ENCODE peak calls at places on chromosomes 12 and 14, in five cellular contexts. I is uterus, P is mammary epithelial cell, C is NT2/D1, S is tibial artery. M is an unnamed sample. For H3K4me1, the result is how much of the 10 kb centered on the place peaks cover.

GRCh38 chr14:77053046-77053841 is 24.7 kb upstream of the IRF2BPL start:
- DNase-seq in I (peak), P (no peak), C (no peak), S (peak), M (peak)

GRCh38 chr14:24058260-24058950 is 6.6 kb downstream of the CARMIL3 start:
- DNase-seq in P (peak), C (no peak), S (peak), I (peak), M (peak)

GRCh38 chr12:107379852-107380567 is 286.7 kb upstream of the CRY1 start:
- DNase-seq in P (peak), I (no peak), C (no peak), S (no peak), M (peak)

GRCh38 chr12:132625731-132626430 is 7.3 kb downstream of the P2RX2 start:
- DNase-seq in I (no peak), C (no peak), P (no peak), S (no peak), M (no peak)

GRCh38 chr12:121610239-121611149 is 15.8 kb upstream of the ORAI1 start:
- DNase-seq in I (peak), C (no peak), P (no peak), S (no peak), M (peak)

GRCh38 chr12:69231479-69231878 is 7.9 kb upstream of the CPSF6 start:
- DNase-seq in I (no peak), C (no peak), P (no peak), S (no peak), M (no peak)

GRCh38 chr12:84756961-84757360 is 155.6 kb downstream of the SLC6A15 start:
- DNase-seq in I (no peak), C (no peak), S (no peak), P (peak), M (peak)

GRCh38 chr12:89949457-89950195 is 241.0 kb upstream of the ATP2B1 start:
- DNase-seq in I (no peak), S (no peak), C (no peak), P (peak), M (peak)

GRCh38 chr12:76032043-76032981 is 736 bp upstream of the PHLDA1 start:
- DNase-seq in I (no peak), P (peak), C (no peak), S (peak), M (peak)

GRCh38 chr12:79444089-79444488 is 246.7 kb downstream of the PAWR start:
- DNase-seq in P (peak), C (no peak), S (no peak), I (no peak), M (peak)

GRCh38 chr12:110928700-110929099 is 8.3 kb upstream of the MYL2 start:
- DNase-seq in S (peak), P (no peak), C (no peak), I (no peak), M (no peak)

DNA sequence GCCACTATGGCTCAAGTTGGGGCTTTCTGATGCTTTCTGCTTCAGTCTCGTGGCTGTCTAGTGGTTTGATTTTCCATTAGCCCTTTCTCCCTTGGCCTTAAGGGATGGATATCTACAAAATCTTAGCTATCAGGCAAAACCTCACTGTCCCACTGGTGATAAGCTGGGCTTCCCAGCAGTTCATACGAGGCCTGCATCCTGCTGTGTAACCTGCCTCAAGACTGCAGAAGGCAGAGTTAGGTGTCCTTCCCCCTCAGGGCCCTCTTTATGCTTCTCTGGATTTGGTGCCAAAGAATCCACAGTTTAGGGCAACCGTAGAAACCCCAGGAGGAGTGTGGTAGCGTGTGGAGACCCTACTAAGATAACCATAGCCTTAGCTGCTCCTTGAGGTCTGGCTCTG is 38.9 kb downstream of the ETV6 start:
- DNase-seq in C (no peak), S (no peak), P (no peak), I (no peak), M (no peak)
- H3K4me1 ChIP-seq in C (under half), S (under half), P (under half), I (under half), M (under half)

GRCh38 chr14:38065101-38065762 is 142.5 kb upstream of the SSTR1 start:
- DNase-seq in I (no peak), S (no peak), P (no peak), C (no peak), M (no peak)
- H3K4me1 ChIP-seq in I (under half), S (under half), P (under half), C (under half), M (under half)

DNA sequence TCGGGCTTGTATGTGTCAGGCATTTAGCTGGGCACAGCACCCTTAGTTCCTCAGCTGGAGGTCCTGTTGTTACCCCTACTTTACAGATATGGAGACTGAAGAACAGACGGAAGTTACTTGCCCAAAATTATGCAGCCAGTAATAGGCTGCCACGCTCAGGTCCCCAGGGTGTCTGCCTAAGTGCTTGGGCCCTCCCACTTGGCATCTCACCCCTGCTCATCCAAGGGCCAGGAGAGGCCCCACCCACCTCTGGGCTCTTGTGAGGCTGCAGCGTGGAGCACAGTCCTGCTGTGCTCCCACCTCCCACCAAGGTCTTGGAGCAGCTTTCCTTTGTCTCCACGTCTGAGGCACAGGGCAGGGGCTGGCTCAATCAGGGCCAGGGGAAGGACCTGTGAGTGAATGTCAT is 64.6 kb downstream of the BEGAIN start:
- DNase-seq in S (no peak), C (no peak), I (peak), P (no peak), M (peak)
- H3K4me1 ChIP-seq in S (under half), C (under half), I (under half), P (under half), M (under half)

GRCh38 chr14:61505815-61506809 is 184.7 kb downstream of the PRKCH start:
- DNase-seq in I (no peak), P (no peak), S (no peak), C (no peak), M (no peak)

GRCh38 chr14:61501714-61502458 is 180.5 kb downstream of the PRKCH start:
- DNase-seq in P (no peak), C (no peak), S (no peak), I (no peak), M (no peak)

GRCh38 chr14:61503167-61503801 is 181.9 kb downstream of the PRKCH start:
- DNase-seq in I (no peak), C (no peak), S (no peak), P (peak), M (no peak)

GRCh38 chr14:61502459-61503093 is 181.2 kb downstream of the PRKCH start:
- DNase-seq in P (peak), C (no peak), S (no peak), I (no peak), M (no peak)

GRCh38 chr14:61504841-61505340 is 183.5 kb downstream of the PRKCH start:
- DNase-seq in P (no peak), S (no peak), C (no peak), I (no peak), M (no peak)
- H3K4me1 ChIP-seq in P (under half), S (under half), C (under half), I (under half), M (under half)

GRCh38 chr12:64655141-64655540 is 44.8 kb downstream of the RASSF3 start:
- DNase-seq in S (no peak), C (no peak), I (no peak), P (no peak), M (no peak)

GRCh38 chr12:64656429-64656828 is 46.1 kb downstream of the RASSF3 start:
- DNase-seq in C (no peak), S (no peak), I (no peak), P (no peak), M (no peak)

GRCh38 chr12:64660237-64661018 is 50.1 kb downstream of the RASSF3 start:
- DNase-seq in P (no peak), I (no peak), S (no peak), C (no peak), M (no peak)

GRCh38 chr12:64663019-64663418 is 52.7 kb downstream of the RASSF3 start:
- DNase-seq in C (no peak), S (no peak), P (peak), I (no peak), M (no peak)

DNA sequence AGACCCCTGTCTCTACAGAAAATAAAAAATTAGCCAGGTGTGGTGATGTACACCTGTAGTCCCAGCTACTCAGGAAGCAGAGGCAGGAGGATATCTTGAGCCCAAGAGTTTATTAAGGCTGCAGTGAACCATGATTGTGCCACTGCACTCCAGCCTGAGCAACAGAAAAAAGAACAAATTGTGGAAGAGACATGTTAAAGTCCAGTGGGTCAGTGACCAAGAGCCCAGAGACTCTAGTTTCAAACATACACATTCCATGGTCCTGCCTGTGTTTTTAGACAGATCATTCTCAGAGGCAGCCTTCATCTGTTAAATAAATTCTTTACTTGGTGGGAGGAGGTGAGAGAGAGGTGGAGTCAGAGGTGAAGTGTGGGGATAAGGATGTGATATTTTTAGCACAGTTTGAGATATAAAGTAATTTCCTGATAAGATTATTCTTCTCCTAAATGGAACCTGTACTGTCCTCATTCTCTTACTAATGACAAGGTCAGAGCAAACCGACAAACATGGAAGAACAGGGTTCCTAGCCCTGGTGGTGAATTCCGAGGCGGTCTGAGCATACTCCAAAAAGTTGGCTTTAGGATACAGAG is 48.7 kb downstream of the RASSF3 start:
- DNase-seq in S (no peak), C (no peak), I (no peak), P (no peak), M (no peak)
- H3K4me1 ChIP-seq in S (under half), C (under half), I (under half), P (under half), M (under half)

GRCh38 chr14:68405959-68406358 is 386.9 kb downstream of the ZFP36L1 start:
- DNase-seq in S (no peak), P (peak), I (no peak), C (no peak), M (peak)
- H3K4me1 ChIP-seq in S (under half), P (half or more), I (under half), C (under half), M (half or more)

GRCh38 chr14:61476737-61477410 is 155.5 kb downstream of the PRKCH start:
- DNase-seq in C (no peak), S (peak), P (peak), I (peak), M (peak)

GRCh38 chr14:61475316-61475715 is 153.9 kb downstream of the PRKCH start:
- DNase-seq in S (no peak), P (peak), C (peak), I (no peak), M (peak)

GRCh38 chr14:61477845-61478438 is 156.6 kb downstream of the PRKCH start:
- DNase-seq in I (no peak), P (peak), S (peak), C (no peak), M (peak)

GRCh38 chr14:61474671-61475070 is 153.3 kb downstream of the PRKCH start:
- DNase-seq in C (no peak), I (no peak), P (no peak), S (no peak), M (no peak)

DNA sequence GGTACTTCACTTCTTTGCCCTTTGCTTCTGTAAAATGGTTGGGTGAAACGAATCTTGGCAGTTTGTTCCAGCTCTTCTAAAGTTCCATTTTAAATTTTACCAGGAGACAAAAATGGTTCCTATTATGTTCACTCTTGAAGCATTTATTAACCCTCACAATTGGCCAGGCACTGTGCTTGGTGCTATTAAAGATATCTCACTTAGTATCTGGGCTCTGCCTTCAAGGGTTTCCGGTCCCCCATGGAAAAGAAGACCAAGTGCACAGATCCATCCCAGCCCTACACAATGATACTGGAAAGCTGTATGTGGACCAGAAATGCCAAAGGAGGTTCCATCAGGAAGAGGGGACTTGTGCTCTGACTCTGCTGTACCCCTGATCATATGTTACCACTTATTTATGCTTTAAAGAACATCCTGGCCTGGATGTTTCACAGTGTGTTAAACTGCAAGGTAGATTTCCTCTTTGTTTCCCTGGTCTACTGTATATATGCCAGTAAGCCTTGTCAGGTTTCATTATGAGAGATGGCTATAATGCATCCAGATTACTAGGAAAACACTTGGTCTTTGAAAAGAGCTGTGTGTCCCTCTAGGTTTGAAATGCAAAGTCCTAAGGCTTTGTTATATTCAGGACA is 154.8 kb downstream of the PRKCH start:
- DNase-seq in S (no peak), P (no peak), I (no peak), C (no peak), M (peak)
- H3K4me1 ChIP-seq in S (under half), P (half or more), I (under half), C (under half), M (half or more)

DNA sequence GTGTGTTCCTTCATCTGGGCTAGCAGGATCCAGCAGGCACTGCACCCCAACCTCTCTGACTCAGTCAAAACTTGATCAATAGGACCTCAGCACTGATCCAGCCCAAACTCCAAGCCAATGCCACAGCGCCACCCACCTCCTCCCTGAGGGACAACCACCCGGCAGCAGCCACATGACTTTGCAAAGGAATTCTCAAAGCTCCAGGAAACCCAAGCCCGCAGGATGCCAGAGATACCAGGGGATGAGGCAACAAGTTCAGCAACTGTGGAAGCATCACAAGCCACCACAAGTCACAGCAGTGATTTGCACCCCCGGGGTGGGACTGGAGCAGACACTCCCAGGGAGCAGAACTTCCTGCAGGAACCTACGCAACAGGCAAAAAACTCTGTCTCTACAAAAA is 37.3 kb downstream of the ACTN1 start:
- DNase-seq in I (no peak), C (no peak), P (peak), S (peak), M (peak)
- H3K4me1 ChIP-seq in I (under half), C (under half), P (half or more), S (under half), M (half or more)

GRCh38 chr12:7981446-7981845 is 45.5 kb upstream of the SLC2A3 start:
- DNase-seq in I (no peak), S (no peak), C (no peak), P (no peak), M (no peak)
- H3K4me1 ChIP-seq in I (under half), S (under half), C (under half), P (under half), M (under half)

DNA sequence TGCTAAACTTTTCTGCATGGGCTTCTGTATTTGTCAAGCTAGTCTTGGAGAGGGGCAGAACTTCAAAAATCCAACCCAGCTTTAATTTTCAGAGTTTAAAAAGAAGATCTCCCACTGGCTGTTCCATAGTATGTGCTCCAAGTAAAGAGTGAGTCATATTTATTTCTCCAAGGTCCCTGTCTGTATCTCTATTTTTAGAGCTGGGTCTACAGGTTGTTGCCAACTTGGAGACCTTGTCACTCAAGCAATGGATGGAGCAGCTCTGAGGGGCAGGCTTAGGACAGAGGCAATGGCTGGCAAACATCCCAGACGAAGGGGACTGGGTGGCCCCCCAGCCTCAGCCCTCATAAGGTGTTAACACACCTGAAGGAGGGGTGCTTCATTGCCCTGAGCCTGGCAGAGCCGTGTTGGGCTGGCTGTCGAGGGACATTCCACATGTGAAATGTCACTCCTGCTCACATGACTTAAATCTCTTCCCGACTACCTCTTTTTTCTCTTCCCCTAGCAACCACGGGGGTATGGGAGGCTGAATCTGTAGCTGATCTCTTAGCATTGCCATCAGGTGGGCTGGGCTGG is 103.1 kb downstream of the SMOC1 start:
- DNase-seq in I (no peak), S (no peak), C (no peak), P (no peak), M (no peak)
- H3K4me1 ChIP-seq in I (under half), S (under half), C (under half), P (under half), M (under half)